ENCODE peak calls at places on chromosome 11, in five cellular contexts. X is NT2/D1, Y is anterior cingulate cortex, Z is RCC 7860, V is T-cell. A is an unnamed sample.

GRCh38 chr11:4433852-4434251 is 15.2 kb upstream of the OR52K2 start:
- DNase-seq in X (no peak), Y (no peak), Z (no peak), V (no peak), A (no peak)

GRCh38 chr11:65641233-65642013 is 3.5 kb downstream of the SIPA1 start:
- DNase-seq in X (no peak), Y (no peak), Z (no peak), V (no peak), A (no peak)

GRCh38 chr11:122192634-122193245 is 76.7 kb upstream of the BLID start:
- DNase-seq in X (no peak), Y (no peak), Z (peak; percentile 22), V (no peak), A (peak; percentile 82)

GRCh38 chr11:45007011-45007410 is 56.3 kb upstream of the TP53I11 start:
- DNase-seq in X (no peak), Y (no peak), Z (no peak), V (no peak), A (no peak)

GRCh38 chr11:120239713-120240640 is at the start of gene POU2F3:
- DNase-seq in X (no peak), Y (no peak), Z (no peak), V (no peak), A (no peak)

GRCh38 chr11:62689421-62690183 is at the start of gene LRRN4CL:
- DNase-seq in X (no peak), Y (no peak), Z (no peak), V (no peak), A (peak; percentile 97)

GRCh38 chr11:70456921-70457532 is 58.7 kb downstream of the CTTN start:
- DNase-seq in X (no peak), Y (no peak), Z (peak; percentile 20), V (no peak), A (peak; percentile 49)

GRCh38 chr11:59158206-59159068 is 13.5 kb upstream of the DTX4 start:
- DNase-seq in X (no peak), Y (peak; percentile 27), Z (peak; percentile 43), V (peak; percentile 50), A (peak; percentile 76)

GRCh38 chr11:18307461-18308139 is 14.3 kb downstream of the HPS5 start:
- DNase-seq in X (no peak), Y (no peak), Z (no peak), V (no peak), A (no peak)

GRCh38 chr11:76635991-76636520 is 34.5 kb downstream of the LRRC32 start:
- DNase-seq in X (no peak), Y (no peak), Z (no peak), V (no peak), A (no peak)

GRCh38 chr11:65487467-65488272 is 11.2 kb upstream of the MALAT1 start:
- DNase-seq in X (peak; percentile 99), Y (peak; percentile 99), Z (peak; percentile 99), V (peak; percentile 17), A (peak; percentile 100)

GRCh38 chr11:876550-876949 is 33.9 kb downstream of the TSPAN4 start:
- DNase-seq in X (no peak), Y (peak; percentile 25), Z (no peak), V (no peak), A (no peak)

GRCh38 chr11:116217441-116217840 is 555.3 kb downstream of the BUD13 start:
- DNase-seq in X (no peak), Y (no peak), Z (no peak), V (no peak), A (no peak)

GRCh38 chr11:9092846-9093778 is 1.7 kb upstream of the SCUBE2 start:
- DNase-seq in X (no peak), Y (no peak), Z (no peak), V (no peak), A (peak; percentile 11)

GRCh38 chr11:121757480-121758125 is 304.8 kb upstream of the SORL1-AS1 start:
- DNase-seq in X (no peak), Y (no peak), Z (no peak), V (no peak), A (no peak)

GRCh38 chr11:19790831-19791552 is 78.4 kb downstream of the NAV2 start:
- DNase-seq in X (no peak), Y (no peak), Z (no peak), V (no peak), A (no peak)

A was measured in fibroblast of mammary gland.